ENCODE peak calls at places on chromosomes 16 and 17, in five cellular contexts. T is adrenal gland; V is PC-9; H is gastrocnemius medialis; G is CD8-positive, alpha-beta T cell. N is an unnamed sample.
A peak's percentile ranks its signal among the peaks of the same experiment; 100 is the strongest.

GRCh38 chr17:80361495-80362220 is 53.3 kb upstream of the ENDOV start:
- DNase-seq in T (no peak), V (peak; percentile 15), H (no peak), G (no peak), N (no peak)

GRCh38 chr16:57341441-57342303 is 16.9 kb upstream of the CCL22 start:
- DNase-seq in T (no peak), V (peak; percentile 89), H (no peak), G (no peak), N (no peak)

GRCh38 chr16:7843196-7843595 is 510.6 kb downstream of the RBFOX1 start:
- DNase-seq in T (no peak), V (no peak), H (no peak), G (no peak), N (no peak)

GRCh38 chr16:88335150-88335685 is 47.5 kb upstream of the ZNF469 start:
- DNase-seq in T (no peak), V (no peak), H (no peak), G (no peak), N (no peak)

GRCh38 chr17:81000631-81001357 is 9.2 kb downstream of the CHMP6 start:
- DNase-seq in T (peak; percentile 51), V (no peak), H (no peak), G (no peak), N (no peak)

GRCh38 chr16:27080870-27081269 is 14.1 kb downstream of the C16orf82 start:
- DNase-seq in T (no peak), V (no peak), H (no peak), G (no peak), N (no peak)

GRCh38 chr16:28910046-28911031 is 14.7 kb downstream of the RABEP2 start:
- DNase-seq in T (no peak), V (peak; percentile 59), H (no peak), G (no peak), N (no peak)

GRCh38 chr17:31428111-31428510 is 36.6 kb downstream of the RAB11FIP4 start:
- DNase-seq in T (no peak), V (no peak), H (no peak), G (no peak), N (no peak)

GRCh38 chr17:55343900-55344513 is 77.6 kb downstream of the MMD start:
- DNase-seq in T (peak; percentile 18), V (no peak), H (no peak), G (no peak), N (no peak)

GRCh38 chr17:4902540-4902939 is 358 bp downstream of the CHRNE start:
- DNase-seq in T (no peak), V (no peak), H (no peak), G (no peak), N (no peak)

GRCh38 chr17:59842901-59843652 is 49.7 kb downstream of the TUBD1 start:
- DNase-seq in T (peak; percentile 63), V (peak; percentile 71), H (no peak), G (no peak), N (no peak)

GRCh38 chr17:40666366-40666765 is 1.4 kb upstream of the KRT222 start:
- DNase-seq in T (no peak), V (no peak), H (no peak), G (no peak), N (no peak)

GRCh38 chr16:62644030-62644812 is 608.0 kb upstream of the CDH8 start:
- DNase-seq in T (no peak), V (no peak), H (no peak), G (no peak), N (no peak)

GRCh38 chr17:75842963-75843576 is 1.1 kb downstream of the UNC13D start:
- DNase-seq in T (no peak), V (no peak), H (no peak), G (no peak), N (no peak)

GRCh38 chr16:58537124-58537906 is 22.0 kb downstream of the SETD6 start:
- DNase-seq in T (no peak), V (no peak), H (no peak), G (no peak), N (no peak)

GRCh38 chr17:35907266-35907637 is 23.3 kb downstream of the RDM1 start:
- DNase-seq in T (no peak), V (no peak), H (no peak), G (no peak), N (no peak)

GRCh38 chr16:86285938-86286921 is 224.1 kb upstream of the FOXF1 start:
- DNase-seq in T (no peak), V (no peak), H (no peak), G (no peak), N (no peak)

GRCh38 chr17:50482516-50482915 is 3.9 kb downstream of the RSAD1 start:
- DNase-seq in T (peak; percentile 98), V (peak; percentile 90), H (peak; percentile 98), G (peak; percentile 64), N (peak; percentile 45)

GRCh38 chr17:77771998-77772397 is 186.5 kb upstream of the TNRC6C start:
- DNase-seq in T (no peak), V (no peak), H (no peak), G (no peak), N (no peak)

GRCh38 chr17:43780135-43780534 is at the start of gene CFAP97D1:
- DNase-seq in T (no peak), V (no peak), H (no peak), G (no peak), N (no peak)
- H3K27ac ChIP-seq in T (peak within 1 kb of the TSS; percentile 100), V (no peak within 1 kb of the TSS), H (peak within 1 kb of the TSS; percentile 99), G (peak within 1 kb of the TSS; percentile 43), N (peak within 1 kb of the TSS; percentile 85)

GRCh38 chr17:62693616-62694415 is 66.3 kb downstream of the MRC2 start:
- DNase-seq in T (no peak), V (peak; percentile 19), H (no peak), G (no peak), N (no peak)

GRCh38 chr17:62692159-62692651 is 64.7 kb downstream of the MRC2 start:
- DNase-seq in T (no peak), V (no peak), H (no peak), G (no peak), N (no peak)

GRCh38 chr17:62689441-62690167 is 62.1 kb downstream of the MRC2 start:
- DNase-seq in T (no peak), V (no peak), H (no peak), G (no peak), N (no peak)

GRCh38 chr17:62690168-62690897 is 62.9 kb downstream of the MRC2 start:
- DNase-seq in T (no peak), V (no peak), H (no peak), G (no peak), N (no peak)

DNA sequence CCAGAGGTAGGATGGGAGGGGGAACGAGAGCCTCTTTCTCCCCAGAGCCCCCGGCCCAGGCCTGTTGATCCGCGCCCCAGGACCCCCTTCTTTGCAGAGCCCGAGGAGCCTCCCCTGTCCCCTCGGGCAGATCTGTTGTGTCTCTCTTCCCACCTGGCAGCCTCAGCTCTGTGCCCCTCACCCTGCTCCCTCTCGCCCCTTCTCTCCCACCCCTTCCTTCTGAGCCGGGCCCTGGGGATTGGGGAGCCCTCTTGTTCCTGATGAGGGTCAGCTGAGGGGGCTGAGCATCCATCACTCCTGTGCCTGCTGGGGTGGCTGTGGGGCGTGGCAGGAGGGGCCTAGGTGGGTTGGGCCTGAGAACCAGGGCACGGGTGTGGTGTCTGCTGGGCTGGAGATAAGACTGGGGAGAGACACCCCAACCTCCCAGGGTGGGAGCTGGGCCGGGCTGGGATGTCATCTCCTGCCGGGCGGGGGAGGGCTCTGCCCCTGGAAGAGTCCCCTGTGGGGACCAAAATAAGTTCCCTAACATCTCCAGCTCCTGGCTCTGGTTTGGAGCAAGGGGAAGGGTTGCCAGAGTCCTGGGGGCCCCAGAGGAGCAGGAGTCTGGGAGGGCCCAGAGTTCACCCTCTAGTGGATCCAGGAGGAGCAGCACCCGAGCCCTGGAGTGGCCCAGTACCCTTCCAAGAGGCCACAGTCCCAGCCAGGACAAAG is 65.4 kb downstream of the MRC2 start:
- DNase-seq in T (no peak), V (no peak), H (no peak), G (no peak), N (no peak)
- TF ChIP-seq CTCF in T (peak; percentile 30), V (peak; percentile 56), H (no peak), G (no peak), N (peak; percentile 20)

GRCh38 chr16:49528564-49529150 is 155.1 kb downstream of the C16orf78 start:
- DNase-seq in T (no peak), V (no peak), H (no peak), G (no peak), N (no peak)
- H3K27ac ChIP-seq in T (no peak overlapping the region), V (no peak overlapping the region), H (no peak overlapping the region), G (peak overlapping the region; percentile 43), N (no peak overlapping the region)

DNA sequence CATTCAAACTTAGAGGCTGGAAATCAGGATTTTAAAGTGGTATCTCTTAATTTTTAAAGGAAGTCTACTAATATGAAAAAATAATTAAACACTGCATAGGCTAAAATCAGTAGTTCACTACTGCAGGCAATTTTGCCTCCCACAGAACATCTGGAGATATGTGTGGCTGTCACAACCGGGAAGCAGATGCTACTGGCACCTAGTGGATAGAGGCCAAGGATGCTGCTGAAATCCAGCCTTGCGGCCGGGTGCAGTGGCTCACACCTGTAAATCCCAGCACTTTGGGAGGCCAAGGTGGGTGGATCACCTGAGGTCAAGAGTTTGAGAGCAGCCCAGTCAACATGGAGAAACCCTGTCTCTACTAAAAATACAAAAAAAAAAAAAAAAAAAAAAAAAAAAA is 473.9 kb downstream of the XYLT1 start:
- DNase-seq in T (no peak), V (no peak), H (no peak), G (no peak), N (no peak)
- TF ChIP-seq CTCF in T (no peak), V (no peak), H (no peak), G (no peak), N (no peak)

DNA sequence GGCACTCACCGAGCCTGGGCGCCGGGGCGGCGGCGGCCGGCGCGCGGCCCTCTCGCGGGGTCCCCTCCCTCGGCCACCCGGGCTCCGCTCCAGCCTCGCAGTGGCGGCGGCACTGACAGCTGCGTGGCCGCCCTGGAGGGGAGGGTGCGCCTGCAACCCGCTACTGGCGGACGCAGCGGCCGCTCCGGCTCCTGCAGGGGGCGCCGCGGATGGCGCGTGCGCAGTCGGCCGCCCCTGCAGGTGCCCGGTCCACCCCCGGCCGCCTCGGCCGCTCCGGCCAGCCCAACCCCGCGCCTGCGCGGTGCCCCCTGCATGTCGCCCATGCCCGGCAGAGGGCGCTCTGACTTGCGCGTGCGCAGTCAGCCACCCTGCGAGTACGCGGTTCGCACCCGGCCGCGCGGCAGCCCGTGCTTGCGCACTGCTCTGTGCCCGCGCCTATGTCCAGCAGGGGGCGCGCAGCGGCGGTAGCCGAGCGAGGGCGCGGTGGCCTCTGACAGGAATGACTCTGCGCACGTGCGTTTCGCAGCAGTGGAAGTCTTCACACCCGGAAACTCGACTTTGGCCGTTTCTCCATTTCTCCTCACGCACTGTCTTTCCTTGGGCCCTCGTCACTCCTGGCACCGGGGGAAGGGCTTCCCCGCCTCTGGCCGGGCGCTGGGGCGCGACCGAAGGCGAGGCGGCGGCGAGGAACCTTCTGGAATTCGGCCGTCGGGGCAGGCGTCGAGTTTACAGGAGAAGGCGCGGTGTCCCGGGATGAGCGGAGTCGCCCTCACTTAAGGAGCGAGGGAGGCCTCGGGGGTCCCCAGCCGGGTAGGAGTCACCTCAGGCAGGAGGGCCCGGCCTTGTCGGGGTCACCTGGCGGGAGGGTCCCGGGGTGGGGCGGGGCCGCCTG is at the start of gene ABCA3:
- DNase-seq in T (peak; percentile 89), V (peak; percentile 100), H (peak; percentile 87), G (peak; percentile 93), N (peak; percentile 93)
- H3K27ac ChIP-seq in T (peak within 1 kb of the TSS; percentile 10), V (no peak within 1 kb of the TSS), H (peak within 1 kb of the TSS; percentile 32), G (no peak within 1 kb of the TSS), N (no peak within 1 kb of the TSS)

GRCh38 chr17:34081269-34081668 is 173.8 kb upstream of the CCL2 start:
- DNase-seq in T (no peak), V (no peak), H (no peak), G (no peak), N (no peak)
- TF ChIP-seq CTCF in T (peak; percentile 29), V (peak; percentile 61), H (no peak), G (no peak), N (peak; percentile 37)

N was measured in HL-60.